ENCODE peak calls at places on chromosome 14, in nine cellular contexts. B is sigmoid colon; Y is effector memory CD4-positive, alpha-beta T cell; Q is mammary epithelial cell; A is Panc1; N is pancreas; K is heart left ventricle; J is uterus; T is adipocyte. O is an unnamed sample. For H3K4me1 and H3K9me3, the result is how much of the 10 kb centered on the place peaks cover.

GRCh38 chr14:64763801-64764511 is 59.7 kb downstream of the PLEKHG3 start:
- DNase-seq in Q (no peak), Y (no peak), K (no peak), A (no peak), N (no peak), T (peak), B (no peak), J (no peak), O (no peak)

GRCh38 chr14:38693423-38693822 is 409.6 kb downstream of the SEC23A start:
- DNase-seq in Y (no peak), N (no peak), Q (no peak), A (no peak), B (no peak), T (no peak), J (no peak), K (no peak), O (no peak)

GRCh38 chr14:94523265-94523664 is 14.0 kb upstream of the SERPINA12 start:
- DNase-seq in K (no peak), J (no peak), B (no peak), Y (no peak), N (no peak), A (no peak), Q (no peak), T (no peak), O (no peak)

GRCh38 chr14:53384536-53384935 is 231.4 kb upstream of the DDHD1 start:
- DNase-seq in T (no peak), Y (no peak), Q (no peak), B (no peak), J (peak), N (no peak), A (no peak), K (no peak), O (no peak)

GRCh38 chr14:64899958-64900357 is 14.3 kb upstream of the CHURC1 start:
- DNase-seq in B (no peak), K (no peak), J (no peak), A (no peak), Y (no peak), N (no peak), T (no peak), Q (no peak), O (no peak)

GRCh38 chr14:68521557-68521901 is 271.3 kb downstream of the ZFP36L1 start:
- DNase-seq in N (no peak), T (no peak), A (no peak), Y (no peak), B (no peak), J (no peak), K (no peak), Q (no peak), O (no peak)

GRCh38 chr14:62468946-62469345 is 576.3 kb downstream of the KCNH5 start:
- DNase-seq in J (no peak), Y (no peak), Q (no peak), N (no peak), T (no peak), K (no peak), A (no peak), B (no peak), O (no peak)

GRCh38 chr14:26594148-26594547 is 3.7 kb downstream of the NOVA1 start:
- DNase-seq in T (peak), A (no peak), K (no peak), J (no peak), B (no peak), Y (no peak), Q (no peak), N (no peak), O (no peak)

GRCh38 chr14:95256776-95257060 is 63.0 kb downstream of the CLMN start:
- DNase-seq in T (no peak), K (no peak), N (no peak), Q (no peak), A (no peak), B (no peak), Y (no peak), J (no peak), O (no peak)

GRCh38 chr14:61470954-61471279 is 149.5 kb downstream of the PRKCH start:
- DNase-seq in N (no peak), Q (no peak), T (no peak), A (no peak), K (no peak), J (no peak), B (no peak), Y (no peak), O (no peak)

GRCh38 chr14:49770212-49770817 is 2.4 kb downstream of the KLHDC2 start:
- DNase-seq in Q (no peak), J (no peak), N (peak), B (no peak), A (no peak), Y (no peak), K (no peak), T (peak), O (no peak)

GRCh38 chr14:100049220-100049619 is 16.0 kb upstream of the EVL start:
- DNase-seq in A (no peak), Y (no peak), N (no peak), J (no peak), T (peak), K (no peak), B (no peak), Q (peak), O (no peak)

GRCh38 chr14:69580009-69580577 is 5.4 kb upstream of the CCDC177 start:
- DNase-seq in T (peak), A (peak), N (no peak), J (no peak), Q (peak), B (no peak), K (peak), Y (no peak), O (peak)

GRCh38 chr14:73773441-73774243 is 59.5 kb upstream of the PNMA1 start:
- DNase-seq in N (no peak), Y (no peak), A (no peak), Q (no peak), B (peak), K (no peak), J (no peak), T (no peak), O (no peak)

GRCh38 chr14:80621701-80622100 is 319.8 kb downstream of the CEP128 start:
- DNase-seq in J (no peak), Y (no peak), K (no peak), B (no peak), T (peak), N (no peak), A (peak), Q (peak), O (no peak)

GRCh38 chr14:97442363-97442762 is 645.2 kb downstream of the VRK1 start:
- DNase-seq in K (no peak), J (no peak), N (no peak), T (no peak), A (no peak), Y (no peak), Q (no peak), B (no peak), O (no peak)

GRCh38 chr14:71931492-71932228 is 569 bp upstream of the RGS6 start:
- DNase-seq in N (no peak), K (peak), J (no peak), T (peak), Q (no peak), Y (no peak), B (no peak), A (no peak), O (no peak)

GRCh38 chr14:92575061-92575772 is 61.6 kb downstream of the RIN3 start:
- DNase-seq in K (no peak), N (no peak), A (no peak), B (no peak), Q (no peak), Y (no peak), T (no peak), J (no peak), O (no peak)

GRCh38 chr14:81211844-81212243 is 8.9 kb downstream of the GTF2A1 start:
- DNase-seq in Y (no peak), J (no peak), A (no peak), N (no peak), K (peak), T (peak), Q (no peak), B (no peak), O (peak)

GRCh38 chr14:22801716-22802115 is 13.5 kb downstream of the SLC7A7 start:
- DNase-seq in N (no peak), T (no peak), K (no peak), B (no peak), A (no peak), J (no peak), Q (no peak), Y (no peak), O (no peak)

GRCh38 chr14:57383125-57383524 is 7.3 kb upstream of the NAA30 start:
- DNase-seq in N (no peak), B (no peak), Y (no peak), K (no peak), A (no peak), J (no peak), T (no peak), Q (no peak), O (no peak)

GRCh38 chr14:60736494-60736893 is 1.9 kb downstream of the MNAT1 start:
- DNase-seq in N (no peak), B (no peak), Q (peak), J (no peak), K (no peak), T (peak), Y (no peak), A (no peak), O (no peak)

GRCh38 chr14:100317897-100318808 is 5.0 kb upstream of the SLC25A47 start:
- DNase-seq in B (peak), N (peak), J (peak), Q (no peak), Y (peak), T (peak), K (peak), A (no peak), O (peak)

GRCh38 chr14:71688576-71688975 is 243.7 kb upstream of the RGS6 start:
- DNase-seq in A (no peak), B (no peak), K (no peak), N (no peak), Y (no peak), Q (no peak), T (peak), J (no peak), O (no peak)

GRCh38 chr14:71923471-71923870 is 8.8 kb upstream of the RGS6 start:
- DNase-seq in K (no peak), A (no peak), Q (no peak), B (no peak), T (no peak), Y (no peak), N (no peak), J (no peak), O (no peak)

DNA sequence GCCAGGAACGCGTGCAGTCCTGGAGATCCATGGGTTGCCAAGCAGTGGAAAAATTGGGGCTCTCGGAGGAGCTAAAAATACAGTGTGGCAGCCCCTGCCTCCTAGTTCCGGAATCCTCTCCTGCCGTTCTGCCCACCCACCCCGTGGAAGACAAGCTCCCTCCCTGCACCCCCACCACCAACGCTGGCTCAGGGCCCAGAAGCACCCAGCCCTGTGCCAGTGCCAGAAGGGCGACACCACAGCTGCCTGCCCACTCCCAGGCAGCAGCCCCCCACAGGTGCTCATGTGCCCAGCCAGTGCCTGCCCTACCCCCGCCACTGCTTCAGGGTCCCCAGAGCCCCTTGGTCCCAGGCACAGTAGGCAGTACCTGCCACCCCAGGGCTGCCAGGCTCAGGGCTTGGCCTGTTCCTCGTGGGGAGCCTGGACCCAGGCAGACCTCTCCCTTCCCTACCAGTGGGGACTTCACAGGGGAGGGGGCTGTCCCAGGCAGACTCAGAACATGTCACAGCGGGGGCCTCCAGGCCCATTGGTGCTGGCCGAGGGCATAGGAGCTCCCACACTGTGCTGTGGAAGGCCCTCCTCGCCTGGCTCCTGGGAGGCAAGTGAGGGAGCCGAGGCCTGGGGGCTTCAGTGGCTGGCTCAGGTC is 7.4 kb downstream of the INF2 start:
- DNase-seq in K (no peak), A (no peak), J (no peak), T (no peak), B (no peak), Q (no peak), Y (no peak), N (no peak), O (no peak)
- H3K4me1 ChIP-seq in K (half or more), A (half or more), J (under half), T (under half), B (half or more), Q (half or more), Y (under half), N (under half), O (under half)

DNA sequence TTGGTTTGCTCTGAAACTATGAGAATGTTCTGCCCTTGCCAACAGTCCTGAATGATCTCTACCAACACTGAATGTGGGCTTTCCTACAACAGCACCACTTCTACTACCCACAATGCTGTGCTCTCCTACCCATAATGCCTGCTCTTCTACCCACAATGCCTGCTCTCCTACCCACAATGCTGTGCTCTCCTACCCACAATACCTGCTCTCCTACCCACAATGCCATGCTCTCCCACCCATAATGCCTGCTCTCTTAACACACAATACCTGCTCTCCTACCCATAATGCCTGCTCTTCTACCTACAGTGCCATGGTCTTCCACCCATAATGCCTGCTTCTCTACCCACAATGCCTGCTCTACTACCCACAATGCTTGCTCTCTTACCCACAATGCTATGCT is 92.3 kb downstream of the KCNK13 start:
- DNase-seq in N (no peak), A (no peak), J (no peak), B (no peak), Y (no peak), K (no peak), T (no peak), Q (no peak), O (no peak)
- H3K4me3 ChIP-seq in N (no peak), A (no peak), J (no peak), B (no peak), Y (no peak), K (no peak), T (no peak), Q (no peak), O (no peak)

GRCh38 chr14:106390947-106391346 is 864.6 kb downstream of the TMEM121 start:
- DNase-seq in T (no peak), B (no peak), J (no peak), K (no peak), A (no peak), N (no peak), Q (no peak), Y (no peak), O (no peak)
- H3K9me3 ChIP-seq in T (under half), B (under half), J (under half), K (under half), A (under half), N (under half), Q (under half), Y (under half), O (under half)

GRCh38 chr14:75987201-75987970 is 1.8 kb downstream of the IFT43 start:
- DNase-seq in Q (no peak), B (no peak), K (no peak), A (no peak), N (no peak), Y (no peak), T (no peak), J (no peak), O (no peak)
- H3K4me1 ChIP-seq in Q (under half), B (half or more), K (under half), A (under half), N (under half), Y (under half), T (under half), J (under half), O (under half)